ENCODE peak calls at places on chromosome 22, in ten cellular contexts. P, O, G, L, J, V, F, M, B and S are unnamed samples.

GRCh38 chr22:46666577-46667244 is 46.5 kb downstream of the GRAMD4 start:
- DNase-seq in L (no peak), O (no peak), J (no peak), V (no peak), B (no peak), P (no peak), M (no peak), F (no peak), G (peak; percentile 39), S (no peak)

GRCh38 chr22:47848384-47848920 is 1086.0 kb downstream of the TBC1D22A start:
- DNase-seq in M (no peak), B (no peak), G (no peak), O (no peak), V (no peak), J (no peak), L (no peak), F (no peak), P (no peak), S (no peak)

GRCh38 chr22:22556995-22557925 is 1.8 kb downstream of the PRAME start:
- DNase-seq in B (no peak), P (no peak), O (no peak), L (no peak), G (no peak), F (no peak), M (no peak), J (no peak), V (no peak), S (no peak)

GRCh38 chr22:22753526-22754267 is 109.3 kb downstream of the GGTLC2 start:
- DNase-seq in B (peak; percentile 67), V (peak; percentile 62), G (peak; percentile 70), L (peak; percentile 37), M (peak; percentile 95), P (peak; percentile 89), O (peak; percentile 62), J (peak; percentile 90), F (peak; percentile 58), S (peak; percentile 2)

GRCh38 chr22:22709719-22710445 is 65.5 kb downstream of the GGTLC2 start:
- DNase-seq in O (peak; percentile 18), P (no peak), M (peak; percentile 91), G (peak; percentile 74), B (no peak), L (no peak), V (no peak), F (peak; percentile 51), J (no peak), S (no peak)

GRCh38 chr22:35205956-35206355 is 51.3 kb upstream of the HMGXB4 start:
- DNase-seq in V (no peak), M (no peak), P (no peak), B (no peak), J (no peak), L (peak; percentile 23), O (no peak), F (no peak), G (no peak), S (no peak)

GRCh38 chr22:36746571-36746970 is 29.3 kb downstream of the IFT27 start:
- DNase-seq in M (peak; percentile 20), O (no peak), F (no peak), J (no peak), V (no peak), G (no peak), B (no peak), P (no peak), L (no peak), S (no peak)

GRCh38 chr22:41969110-41969646 is at the start of gene SEPTIN3:
- DNase-seq in G (no peak), M (peak; percentile 81), P (no peak), V (no peak), O (no peak), B (no peak), J (no peak), L (no peak), F (no peak), S (no peak)

DNA sequence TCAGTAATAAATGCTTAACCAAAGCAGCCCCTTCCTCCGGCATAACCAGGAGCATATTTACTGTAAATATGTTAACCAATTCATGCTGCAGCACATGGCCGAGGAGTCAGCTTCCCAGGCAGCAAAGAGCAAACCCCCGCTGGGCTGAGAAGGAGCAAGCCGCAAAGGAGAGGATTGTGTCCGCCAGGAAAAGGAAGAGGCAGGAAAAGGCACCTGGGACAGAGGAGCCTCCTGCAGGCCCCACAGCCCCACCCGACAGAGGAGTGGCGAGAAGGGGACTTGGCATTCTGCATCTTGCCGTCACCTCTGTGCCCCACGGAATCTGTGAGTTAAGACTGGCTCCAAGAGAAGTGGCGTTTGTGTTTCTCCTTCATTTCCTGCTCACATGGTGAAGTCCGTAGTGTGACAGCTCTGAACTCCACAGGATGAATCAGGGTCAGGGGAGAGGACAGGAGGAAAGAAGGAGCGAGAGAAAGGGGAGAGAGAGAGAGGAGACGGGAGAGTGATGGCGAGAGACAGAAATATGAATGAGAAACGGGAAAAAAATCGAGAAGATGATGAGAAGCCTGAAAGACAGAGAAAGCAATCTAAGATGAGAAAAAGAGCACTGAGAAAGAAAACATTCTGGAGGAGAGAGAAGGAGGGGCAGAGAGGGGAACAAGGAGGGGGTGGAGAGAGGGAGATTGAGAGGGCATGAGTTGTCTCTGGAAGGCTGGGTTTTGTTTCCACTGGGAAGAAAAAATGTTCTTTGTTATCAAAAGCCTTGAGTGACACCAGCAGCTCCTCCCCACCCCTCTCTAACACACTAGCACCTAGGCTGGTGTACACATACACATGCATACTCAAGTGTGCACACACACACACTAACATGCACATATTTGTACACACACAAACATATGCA is 489.6 kb downstream of the MN1 start:
- DNase-seq in J (no peak), O (no peak), G (no peak), M (peak; percentile 86), F (no peak), V (no peak), B (no peak), P (no peak), L (no peak), S (peak; percentile 42)
- H3K4me3 ChIP-seq in J (no peak overlapping the region), O (no peak overlapping the region), G (no peak overlapping the region), M (no peak overlapping the region), F (no peak overlapping the region), V (no peak overlapping the region), B (no peak overlapping the region), P (no peak overlapping the region), L (no peak overlapping the region), S (no peak overlapping the region)

GRCh38 chr22:50711446-50712340 is 26.3 kb upstream of the ACR start:
- DNase-seq in J (peak; percentile 59), B (no peak), L (no peak), G (peak; percentile 46), P (no peak), M (peak; percentile 40), V (no peak), F (no peak), O (no peak), S (no peak)

GRCh38 chr22:50708996-50709395 is 29.0 kb upstream of the ACR start:
- DNase-seq in G (no peak), M (no peak), L (no peak), F (no peak), J (no peak), V (no peak), P (no peak), O (no peak), B (peak; percentile 11), S (no peak)

GRCh38 chr22:50712341-50713007 is 25.5 kb upstream of the ACR start:
- DNase-seq in F (no peak), J (peak; percentile 56), G (peak; percentile 38), B (no peak), V (no peak), O (no peak), L (no peak), M (peak; percentile 31), P (no peak), S (no peak)

GRCh38 chr22:50710221-50710620 is 27.8 kb upstream of the ACR start:
- DNase-seq in V (no peak), P (no peak), M (peak; percentile 35), G (peak; percentile 37), F (no peak), O (no peak), B (no peak), J (peak; percentile 68), L (no peak), S (no peak)

DNA sequence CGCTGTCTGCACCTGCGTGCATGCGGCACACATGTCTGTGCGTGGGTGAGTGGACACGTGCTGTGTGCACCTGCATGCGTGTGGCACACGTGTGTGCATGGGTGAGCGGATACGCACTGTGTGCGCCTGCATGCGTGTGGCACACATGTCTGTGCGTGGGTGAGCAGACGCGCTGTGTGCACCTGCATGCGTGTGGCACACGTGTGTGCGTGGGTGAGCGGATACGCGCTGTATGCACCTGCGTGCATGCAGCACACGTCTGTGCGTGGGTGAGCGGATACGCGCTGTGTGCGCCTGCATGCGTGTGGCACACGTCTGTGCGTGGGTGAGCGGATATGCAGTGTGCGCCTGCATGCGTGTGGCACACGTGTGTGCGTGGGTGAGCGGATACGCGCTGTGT is 27.1 kb upstream of the ACR start:
- DNase-seq in M (no peak), G (peak; percentile 45), O (no peak), J (peak; percentile 47), F (no peak), L (no peak), V (no peak), P (no peak), B (no peak), S (no peak)
- H3K4me1 ChIP-seq in M (no peaks in the 10 kb centered on the region), G (no peaks in the 10 kb centered on the region), O (no peaks in the 10 kb centered on the region), J (no peaks in the 10 kb centered on the region), F (no peaks in the 10 kb centered on the region), L (no peaks in the 10 kb centered on the region), V (no peaks in the 10 kb centered on the region), P (no peaks in the 10 kb centered on the region), B (no peaks in the 10 kb centered on the region), S (peaks cover 13% of the 10 kb centered on the region)

DNA sequence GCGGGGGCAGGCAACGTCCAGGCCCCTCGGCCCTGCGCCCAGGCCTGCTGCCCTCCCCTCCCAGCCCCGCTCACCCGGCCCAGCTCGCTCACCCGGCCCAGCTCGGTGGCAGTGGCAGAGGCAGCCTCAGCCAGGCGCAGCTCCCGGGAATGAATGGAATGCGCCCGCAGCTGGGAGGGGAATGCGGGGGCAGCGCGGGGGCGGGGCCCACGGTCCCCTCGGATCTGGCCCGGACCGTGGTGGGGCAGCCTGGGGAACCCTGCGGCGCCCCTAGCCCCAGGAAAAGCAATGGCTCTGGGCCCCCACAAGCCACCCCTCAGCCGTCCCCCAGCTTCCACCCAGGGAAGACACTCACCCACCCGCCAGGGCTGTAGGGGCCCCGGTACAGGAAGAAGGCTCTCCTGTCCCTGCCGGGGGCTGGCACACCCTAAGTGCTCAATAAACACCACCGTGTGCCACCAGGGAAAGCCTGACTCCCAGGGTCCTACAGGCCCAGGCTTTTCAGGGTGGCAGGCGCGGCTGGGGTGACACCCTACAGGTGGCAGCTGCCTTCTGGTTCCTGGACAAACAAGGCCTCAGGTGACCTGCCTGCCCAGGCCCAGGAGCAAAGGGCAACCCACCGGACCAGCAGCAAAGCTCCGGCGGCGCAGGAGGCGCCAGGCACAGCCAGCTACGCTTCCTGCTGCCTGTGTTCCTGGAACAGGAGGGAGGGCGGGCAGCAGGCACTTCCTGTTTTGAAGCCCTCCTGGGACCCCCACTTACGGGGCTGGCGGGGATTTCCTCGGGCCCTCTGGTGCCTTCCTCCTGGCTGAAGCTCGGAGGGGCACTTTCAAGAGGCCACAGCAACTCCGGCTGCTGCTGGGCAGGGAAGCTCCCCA is 13.8 kb downstream of the PLXNB2 start:
- DNase-seq in O (peak; percentile 71), L (peak; percentile 52), G (peak; percentile 95), J (peak; percentile 88), P (no peak), F (peak; percentile 80), M (peak; percentile 95), V (peak; percentile 79), B (peak; percentile 87), S (peak; percentile 69)
- H3K4me3 ChIP-seq in O (peak overlapping the region; percentile 48), L (peak overlapping the region; percentile 22), G (peak overlapping the region; percentile 49), J (peak overlapping the region; percentile 18), P (peak overlapping the region; percentile 50), F (peak overlapping the region; percentile 33), M (peak overlapping the region; percentile 66), V (no peak overlapping the region), B (no peak overlapping the region), S (peak overlapping the region; percentile 40)

DNA sequence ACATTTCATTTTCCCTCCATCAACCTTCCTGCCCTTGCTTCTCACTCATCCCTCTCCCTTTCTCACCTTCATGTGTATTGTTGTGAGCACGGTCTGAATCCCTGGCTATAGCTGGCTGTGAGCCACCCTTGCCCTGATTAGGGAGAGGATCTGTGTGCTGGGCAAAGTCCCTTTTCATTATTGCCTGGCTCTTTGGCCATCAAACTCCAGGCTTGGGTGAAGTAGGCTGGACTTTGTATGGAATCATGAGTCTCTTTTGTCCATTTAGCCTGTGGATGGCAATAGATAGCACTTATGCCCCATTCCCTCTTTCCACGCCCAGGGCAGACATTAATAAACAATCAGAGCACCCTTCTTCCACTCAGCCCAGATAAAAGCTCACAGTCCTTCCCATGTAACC is 6.7 kb downstream of the MYO18B start:
- DNase-seq in J (no peak), P (no peak), M (no peak), L (no peak), O (no peak), V (no peak), F (no peak), B (peak; percentile 0), G (peak; percentile 74), S (no peak)
- H3K4me1 ChIP-seq in J (no peaks in the 10 kb centered on the region), P (no peaks in the 10 kb centered on the region), M (peaks cover 2% of the 10 kb centered on the region), L (peaks cover 8% of the 10 kb centered on the region), O (no peaks in the 10 kb centered on the region), V (no peaks in the 10 kb centered on the region), F (peaks cover 53% of the 10 kb centered on the region), B (peaks cover 9% of the 10 kb centered on the region), G (no peaks in the 10 kb centered on the region), S (peaks cover 3% of the 10 kb centered on the region)